ENCODE peak calls at places on chromosomes 13 and 19, in six cellular contexts. G, M, Z, P, W and L are unnamed samples.

GRCh38 chr13:70016116-70016515 is 91.5 kb upstream of the ATXN8OS start:
- DNase-seq in M (no peak), G (no peak), Z (no peak), W (no peak), P (no peak), L (no peak)

GRCh38 chr19:12930002-12930645 is 3.4 kb downstream of the FARSA start:
- DNase-seq in M (no peak), W (no peak), Z (no peak), G (no peak), P (no peak), L (no peak)

GRCh38 chr13:21668665-21669599 is 1.9 kb upstream of the FGF9 start:
- DNase-seq in P (peak), Z (no peak), M (peak), W (peak), G (peak), L (no peak)

GRCh38 chr13:106446011-106446410 is 89.5 kb downstream of the EFNB2 start:
- DNase-seq in P (no peak), G (peak), Z (no peak), W (peak), M (peak), L (no peak)

GRCh38 chr13:79678100-79678499 is 197.1 kb downstream of the NDFIP2 start:
- DNase-seq in W (peak), P (no peak), G (peak), M (peak), Z (no peak), L (no peak)

GRCh38 chr13:42396501-42396900 is 124.5 kb downstream of the AKAP11 start:
- DNase-seq in W (no peak), G (no peak), P (peak), M (no peak), Z (no peak), L (no peak)

GRCh38 chr19:10748924-10749434 is 31.1 kb downstream of the DNM2 start:
- DNase-seq in Z (no peak), P (no peak), M (peak), G (peak), W (peak), L (peak)

GRCh38 chr19:13228561-13228960 is 78.3 kb downstream of the IER2 start:
- DNase-seq in G (no peak), W (no peak), Z (no peak), M (no peak), P (no peak), L (no peak)

GRCh38 chr13:74761794-74762193 is 627.6 kb upstream of the KLF12 start:
- DNase-seq in P (no peak), W (peak), G (peak), M (peak), Z (no peak), L (no peak)

GRCh38 chr13:29991343-29991742 is 140.9 kb upstream of the UBL3 start:
- DNase-seq in Z (no peak), M (peak), P (no peak), W (peak), G (peak), L (no peak)

GRCh38 chr13:52949744-52950143 is 78.9 kb upstream of the OLFM4 start:
- DNase-seq in Z (no peak), G (no peak), M (no peak), P (no peak), W (no peak), L (no peak)

GRCh38 chr19:8515317-8515716 is 1.4 kb upstream of the ZNF414 start:
- DNase-seq in M (no peak), Z (peak), W (peak), G (peak), P (peak), L (no peak)

GRCh38 chr13:67100723-67101122 is 129.4 kb downstream of the PCDH9 start:
- DNase-seq in W (peak), G (peak), M (peak), Z (no peak), P (no peak), L (no peak)